ENCODE peak calls at places on chromosomes 13 and 19, in ten cellular contexts. F, H, C, T, N, X, G, L, Z and R are unnamed samples.

GRCh38 chr13:30577381-30577780 is 40.3 kb upstream of the USPL1 start:
- DNase-seq in F (peak; percentile 22), H (no peak), C (peak; percentile 87), T (no peak), N (no peak), X (peak; percentile 90), G (peak; percentile 22), L (no peak), Z (no peak), R (no peak)

GRCh38 chr19:16587031-16588023 is 15.1 kb upstream of the SLC35E1 start:
- DNase-seq in F (no peak), H (no peak), C (peak; percentile 62), T (peak; percentile 54), N (no peak), X (no peak), G (peak; percentile 62), L (no peak), Z (peak; percentile 75), R (peak; percentile 67)

GRCh38 chr19:50877338-50877737 is 4.1 kb downstream of the KLK2 start:
- DNase-seq in F (no peak), H (no peak), C (no peak), T (no peak), N (no peak), X (no peak), G (no peak), L (no peak), Z (no peak), R (no peak)

GRCh38 chr13:30371649-30372265 is 50.5 kb upstream of the UBE2L5 start:
- DNase-seq in F (no peak), H (no peak), C (peak; percentile 80), T (peak; percentile 89), N (no peak), X (peak; percentile 69), G (peak; percentile 84), L (no peak), Z (no peak), R (no peak)

GRCh38 chr19:47239152-47239551 is 8.2 kb upstream of the BBC3 start:
- DNase-seq in F (no peak), H (no peak), C (no peak), T (no peak), N (no peak), X (no peak), G (no peak), L (no peak), Z (no peak), R (no peak)

GRCh38 chr13:110123041-110123809 is 183.7 kb downstream of the COL4A1 start:
- DNase-seq in F (no peak), H (no peak), C (no peak), T (no peak), N (peak; percentile 89), X (no peak), G (no peak), L (no peak), Z (no peak), R (no peak)

GRCh38 chr19:28685802-28686201 is 527.1 kb downstream of the UQCRFS1 start:
- DNase-seq in F (no peak), H (no peak), C (no peak), T (no peak), N (no peak), X (no peak), G (no peak), L (no peak), Z (no peak), R (no peak)

GRCh38 chr19:30799854-30800755 is 427.9 kb downstream of the ZNF536 start:
- DNase-seq in F (peak; percentile 27), H (peak; percentile 80), C (peak; percentile 15), T (no peak), N (no peak), X (no peak), G (no peak), L (peak; percentile 80), Z (peak; percentile 60), R (peak; percentile 23)

GRCh38 chr13:23510979-23511735 is 59.1 kb upstream of the TNFRSF19 start:
- DNase-seq in F (no peak), H (no peak), C (no peak), T (no peak), N (no peak), X (peak; percentile 50), G (no peak), L (peak; percentile 54), Z (no peak), R (no peak)

GRCh38 chr19:51546650-51547396 is 15.4 kb upstream of the SIGLEC6 start:
- DNase-seq in F (no peak), H (no peak), C (no peak), T (no peak), N (no peak), X (peak; percentile 82), G (no peak), L (no peak), Z (no peak), R (no peak)

GRCh38 chr13:111175372-111175771 is 60.3 kb downstream of the ARHGEF7 start:
- DNase-seq in F (no peak), H (no peak), C (no peak), T (no peak), N (no peak), X (no peak), G (no peak), L (peak; percentile 27), Z (no peak), R (no peak)

GRCh38 chr13:20006206-20006605 is 47.7 kb downstream of the ZMYM2 start:
- DNase-seq in F (no peak), H (no peak), C (no peak), T (no peak), N (no peak), X (peak; percentile 39), G (no peak), L (no peak), Z (no peak), R (no peak)

GRCh38 chr13:33633701-33634525 is 184.0 kb upstream of the RFC3 start:
- DNase-seq in F (no peak), H (no peak), C (no peak), T (no peak), N (no peak), X (peak; percentile 30), G (no peak), L (no peak), Z (no peak), R (no peak)

DNA sequence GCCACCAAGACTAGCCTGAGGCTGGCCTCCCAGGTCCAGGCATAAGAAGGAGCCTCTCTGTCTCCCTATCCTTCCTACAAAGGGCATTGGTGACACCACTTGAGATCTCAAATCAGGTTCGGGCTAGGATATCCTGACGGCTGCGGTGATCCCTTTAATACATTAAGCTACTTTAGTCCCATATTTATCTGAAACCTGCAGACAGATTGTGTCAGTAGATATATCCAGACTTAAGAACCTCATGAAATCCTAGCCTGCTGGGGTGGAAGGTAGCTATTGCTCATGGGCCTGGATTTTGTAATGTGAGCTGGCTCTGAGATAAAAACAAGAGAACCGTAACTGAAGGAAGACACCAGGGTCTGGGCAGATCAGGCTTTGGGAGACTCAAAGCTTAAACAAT is 64.5 kb upstream of the SIAH3 start:
- DNase-seq in F (no peak), H (no peak), C (no peak), T (no peak), N (no peak), X (no peak), G (no peak), L (no peak), Z (no peak), R (no peak)
- H3K27me3 ChIP-seq in F (no peaks in the 10 kb centered on the region), H (no peaks in the 10 kb centered on the region), C (no peaks in the 10 kb centered on the region), T (no peaks in the 10 kb centered on the region), N (no peaks in the 10 kb centered on the region), X (no peaks in the 10 kb centered on the region), G (no peaks in the 10 kb centered on the region), L (no peaks in the 10 kb centered on the region), Z (no peaks in the 10 kb centered on the region), R (no peaks in the 10 kb centered on the region)

GRCh38 chr19:18649371-18650047 is 12.7 kb downstream of the KLHL26 start:
- DNase-seq in F (peak; percentile 77), H (no peak), C (no peak), T (no peak), N (no peak), X (no peak), G (no peak), L (peak; percentile 46), Z (peak; percentile 70), R (peak; percentile 92)
- H3K27ac ChIP-seq in F (peak overlapping the region; percentile 81), H (no peak overlapping the region), C (no peak overlapping the region), T (no peak overlapping the region), N (peak overlapping the region; percentile 93), X (no peak overlapping the region), G (no peak overlapping the region), L (no peak overlapping the region), Z (peak overlapping the region; percentile 80), R (peak overlapping the region; percentile 84)

DNA sequence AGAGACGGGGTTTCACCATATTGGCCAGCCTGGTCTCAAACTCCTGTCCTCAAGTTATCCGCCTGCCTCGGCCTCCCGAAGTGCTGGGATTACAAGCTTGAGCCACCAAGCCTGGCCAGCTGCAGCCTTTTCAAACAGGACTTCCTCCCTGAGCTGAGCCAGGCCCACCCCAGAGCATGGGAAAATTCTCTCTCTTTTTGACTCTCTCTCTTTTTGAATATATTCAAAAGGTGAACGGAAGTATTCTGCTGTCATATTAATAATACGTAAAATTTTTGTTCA is 539 bp upstream of the ZNF506 start:
- DNase-seq in F (no peak), H (peak; percentile 57), C (no peak), T (no peak), N (no peak), X (no peak), G (no peak), L (no peak), Z (no peak), R (peak; percentile 53)
- H3K9me3 ChIP-seq in F (peaks cover 12% of the 10 kb centered on the region), H (no peaks in the 10 kb centered on the region), C (peaks cover 3% of the 10 kb centered on the region), T (no peaks in the 10 kb centered on the region), N (no peaks in the 10 kb centered on the region), X (peaks cover 42% of the 10 kb centered on the region), G (no peaks in the 10 kb centered on the region), L (peaks cover 7% of the 10 kb centered on the region), Z (peaks cover 17% of the 10 kb centered on the region), R (no peaks in the 10 kb centered on the region)

DNA sequence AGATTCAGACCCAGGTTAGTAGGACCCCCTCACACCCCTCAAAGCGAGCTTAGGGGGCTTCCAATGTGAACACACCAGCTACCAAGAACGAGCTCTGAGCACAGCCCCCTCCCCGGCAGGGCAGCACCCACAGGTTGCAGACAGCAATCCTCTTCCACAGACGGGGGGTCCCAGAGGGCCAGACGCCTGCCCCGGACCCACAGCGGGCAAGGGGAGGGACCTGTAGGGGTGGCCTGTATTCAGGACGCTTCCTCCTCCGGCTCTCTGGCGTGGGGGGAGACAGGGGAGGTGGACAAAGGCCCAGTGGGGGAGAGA is 4.8 kb downstream of the TTYH1 start:
- DNase-seq in F (no peak), H (no peak), C (no peak), T (no peak), N (no peak), X (no peak), G (no peak), L (no peak), Z (no peak), R (no peak)
- H3K27me3 ChIP-seq in F (peaks cover 82% of the 10 kb centered on the region), H (no peaks in the 10 kb centered on the region), C (peaks cover 83% of the 10 kb centered on the region), T (peaks cover 8% of the 10 kb centered on the region), N (peaks cover 5% of the 10 kb centered on the region), X (peaks cover under 1% of the 10 kb centered on the region), G (peaks cover 19% of the 10 kb centered on the region), L (peaks cover under 1% of the 10 kb centered on the region), Z (peaks cover 79% of the 10 kb centered on the region), R (no peaks in the 10 kb centered on the region)

DNA sequence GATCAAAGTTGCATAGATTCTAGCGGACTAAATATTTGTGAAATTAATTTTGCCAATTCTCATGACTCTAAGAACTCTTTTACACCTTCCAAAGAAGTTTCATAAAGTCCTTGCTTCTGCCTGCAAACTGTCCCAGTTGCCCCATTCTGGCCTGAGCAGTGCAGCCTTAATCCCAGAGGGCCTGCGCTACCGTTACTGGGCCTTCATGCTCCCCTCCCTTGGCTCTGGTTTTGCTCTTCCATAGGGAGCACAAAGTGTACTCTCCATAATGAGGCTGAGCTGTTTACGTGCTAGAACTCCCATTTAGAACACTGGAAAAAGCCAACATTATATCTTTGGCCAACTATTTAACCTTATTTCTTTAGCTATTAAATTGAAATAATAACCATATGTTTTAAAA is 2.1 kb downstream of the MTIF3 start:
- DNase-seq in F (no peak), H (no peak), C (no peak), T (no peak), N (no peak), X (no peak), G (no peak), L (no peak), Z (no peak), R (no peak)
- H3K27ac ChIP-seq in F (peak overlapping the region; percentile 99), H (no peak overlapping the region), C (peak overlapping the region; percentile 18), T (peak overlapping the region; percentile 96), N (peak overlapping the region; percentile 50), X (no peak overlapping the region), G (no peak overlapping the region), L (no peak overlapping the region), Z (no peak overlapping the region), R (peak overlapping the region; percentile 99)